ENCODE peak calls at places on chromosomes 6 and 20, in ten cellular contexts. One of them, this sample, is unnamed.

GRCh38 chr6:41736207-41736710 is 851 bp upstream of the TFEB start:
- DNase-seq in NCI-H187: no peak
- DNase-seq in IMR-90: no peak
- DNase-seq in iris pigment epithelial cell: no peak
- DNase-seq in heart left ventricle: no peak
- DNase-seq in NCI-H226: no peak
- DNase-seq in CD8-positive, alpha-beta memory T cell: no peak
- DNase-seq in effector memory CD4-positive, alpha-beta T cell: no peak
- DNase-seq in HT-29: no peak
- DNase-seq in cerebellum: no peak
- DNase-seq in this sample: no peak

GRCh38 chr20:38245753-38246152 is 14.8 kb downstream of the KIAA1755 start:
- DNase-seq in heart left ventricle: peak
- DNase-seq in iris pigment epithelial cell: no peak
- DNase-seq in effector memory CD4-positive, alpha-beta T cell: no peak
- DNase-seq in cerebellum: no peak
- DNase-seq in NCI-H187: no peak
- DNase-seq in NCI-H226: no peak
- DNase-seq in IMR-90: no peak
- DNase-seq in HT-29: no peak
- DNase-seq in CD8-positive, alpha-beta memory T cell: no peak
- DNase-seq in this sample: no peak

GRCh38 chr20:53384392-53384791 is 209.2 kb downstream of the ZNF217 start:
- DNase-seq in cerebellum: no peak
- DNase-seq in CD8-positive, alpha-beta memory T cell: no peak
- DNase-seq in NCI-H226: no peak
- DNase-seq in NCI-H187: no peak
- DNase-seq in IMR-90: no peak
- DNase-seq in HT-29: no peak
- DNase-seq in iris pigment epithelial cell: no peak
- DNase-seq in effector memory CD4-positive, alpha-beta T cell: no peak
- DNase-seq in heart left ventricle: no peak
- DNase-seq in this sample: no peak

GRCh38 chr6:20707166-20707485 is 172.9 kb downstream of the CDKAL1 start:
- DNase-seq in CD8-positive, alpha-beta memory T cell: no peak
- DNase-seq in NCI-H187: no peak
- DNase-seq in heart left ventricle: no peak
- DNase-seq in cerebellum: no peak
- DNase-seq in NCI-H226: peak
- DNase-seq in IMR-90: no peak
- DNase-seq in iris pigment epithelial cell: no peak
- DNase-seq in HT-29: peak
- DNase-seq in effector memory CD4-positive, alpha-beta T cell: no peak
- DNase-seq in this sample: no peak

GRCh38 chr6:87731818-87732661 is 30.0 kb upstream of the AKIRIN2 start:
- DNase-seq in CD8-positive, alpha-beta memory T cell: peak
- DNase-seq in NCI-H187: peak
- DNase-seq in NCI-H226: peak
- DNase-seq in effector memory CD4-positive, alpha-beta T cell: peak
- DNase-seq in HT-29: peak
- DNase-seq in heart left ventricle: peak
- DNase-seq in cerebellum: peak
- DNase-seq in iris pigment epithelial cell: peak
- DNase-seq in IMR-90: peak
- DNase-seq in this sample: no peak

GRCh38 chr6:138987299-138987642 is 782 bp downstream of the REPS1 start:
- DNase-seq in HT-29: no peak
- DNase-seq in effector memory CD4-positive, alpha-beta T cell: no peak
- DNase-seq in NCI-H187: no peak
- DNase-seq in cerebellum: no peak
- DNase-seq in heart left ventricle: peak
- DNase-seq in iris pigment epithelial cell: no peak
- DNase-seq in CD8-positive, alpha-beta memory T cell: peak
- DNase-seq in IMR-90: no peak
- DNase-seq in NCI-H226: no peak
- DNase-seq in this sample: no peak

GRCh38 chr6:56954389-56955170 is at the start of gene BEND6:
- DNase-seq in CD8-positive, alpha-beta memory T cell: peak
- DNase-seq in heart left ventricle: peak
- DNase-seq in NCI-H187: no peak
- DNase-seq in effector memory CD4-positive, alpha-beta T cell: no peak
- DNase-seq in HT-29: no peak
- DNase-seq in iris pigment epithelial cell: peak
- DNase-seq in IMR-90: peak
- DNase-seq in NCI-H226: peak
- DNase-seq in cerebellum: peak
- DNase-seq in this sample: peak

GRCh38 chr20:62642666-62643520 is 590 bp downstream of the SLCO4A1 start:
- DNase-seq in NCI-H226: no peak
- DNase-seq in cerebellum: peak
- DNase-seq in HT-29: peak
- DNase-seq in NCI-H187: no peak
- DNase-seq in IMR-90: peak
- DNase-seq in iris pigment epithelial cell: peak
- DNase-seq in CD8-positive, alpha-beta memory T cell: peak
- DNase-seq in heart left ventricle: peak
- DNase-seq in effector memory CD4-positive, alpha-beta T cell: peak
- DNase-seq in this sample: peak

GRCh38 chr6:170347091-170347490 is 40.5 kb downstream of the FAM120B start:
- DNase-seq in IMR-90: peak
- DNase-seq in HT-29: no peak
- DNase-seq in effector memory CD4-positive, alpha-beta T cell: no peak
- DNase-seq in NCI-H187: no peak
- DNase-seq in NCI-H226: no peak
- DNase-seq in CD8-positive, alpha-beta memory T cell: no peak
- DNase-seq in cerebellum: no peak
- DNase-seq in iris pigment epithelial cell: peak
- DNase-seq in heart left ventricle: no peak
- DNase-seq in this sample: no peak

GRCh38 chr6:62528894-62529526 is 243.0 kb upstream of the KHDRBS2 start:
- DNase-seq in IMR-90: no peak
- DNase-seq in effector memory CD4-positive, alpha-beta T cell: no peak
- DNase-seq in heart left ventricle: no peak
- DNase-seq in iris pigment epithelial cell: no peak
- DNase-seq in cerebellum: no peak
- DNase-seq in HT-29: no peak
- DNase-seq in NCI-H187: no peak
- DNase-seq in CD8-positive, alpha-beta memory T cell: no peak
- DNase-seq in NCI-H226: no peak
- DNase-seq in this sample: no peak

GRCh38 chr6:138311268-138311667 is 66.4 kb upstream of the SMIM28 start:
- DNase-seq in cerebellum: no peak
- DNase-seq in CD8-positive, alpha-beta memory T cell: no peak
- DNase-seq in NCI-H226: no peak
- DNase-seq in effector memory CD4-positive, alpha-beta T cell: no peak
- DNase-seq in heart left ventricle: no peak
- DNase-seq in NCI-H187: no peak
- DNase-seq in iris pigment epithelial cell: no peak
- DNase-seq in HT-29: no peak
- DNase-seq in IMR-90: no peak
- DNase-seq in this sample: no peak

GRCh38 chr6:168089186-168090063 is 10.4 kb upstream of the FRMD1 start:
- DNase-seq in cerebellum: no peak
- DNase-seq in NCI-H226: no peak
- DNase-seq in effector memory CD4-positive, alpha-beta T cell: no peak
- DNase-seq in IMR-90: no peak
- DNase-seq in iris pigment epithelial cell: no peak
- DNase-seq in NCI-H187: no peak
- DNase-seq in HT-29: no peak
- DNase-seq in CD8-positive, alpha-beta memory T cell: peak
- DNase-seq in heart left ventricle: no peak
- DNase-seq in this sample: no peak

GRCh38 chr20:62413025-62413580 is 6.0 kb upstream of the CABLES2 start:
- DNase-seq in IMR-90: no peak
- DNase-seq in HT-29: peak
- DNase-seq in CD8-positive, alpha-beta memory T cell: no peak
- DNase-seq in heart left ventricle: no peak
- DNase-seq in cerebellum: no peak
- DNase-seq in NCI-H226: no peak
- DNase-seq in NCI-H187: no peak
- DNase-seq in effector memory CD4-positive, alpha-beta T cell: no peak
- DNase-seq in iris pigment epithelial cell: no peak
- DNase-seq in this sample: no peak

GRCh38 chr20:54726687-54727086 is 251.3 kb downstream of the DOK5 start:
- DNase-seq in NCI-H187: no peak
- DNase-seq in cerebellum: no peak
- DNase-seq in iris pigment epithelial cell: no peak
- DNase-seq in effector memory CD4-positive, alpha-beta T cell: no peak
- DNase-seq in IMR-90: no peak
- DNase-seq in NCI-H226: no peak
- DNase-seq in HT-29: peak
- DNase-seq in CD8-positive, alpha-beta memory T cell: no peak
- DNase-seq in heart left ventricle: no peak
- DNase-seq in this sample: no peak

GRCh38 chr6:109595998-109596397 is 95.0 kb downstream of the AK9 start:
- DNase-seq in NCI-H187: no peak
- DNase-seq in NCI-H226: peak
- DNase-seq in cerebellum: no peak
- DNase-seq in iris pigment epithelial cell: peak
- DNase-seq in effector memory CD4-positive, alpha-beta T cell: no peak
- DNase-seq in IMR-90: peak
- DNase-seq in HT-29: peak
- DNase-seq in CD8-positive, alpha-beta memory T cell: no peak
- DNase-seq in heart left ventricle: no peak
- DNase-seq in this sample: no peak

GRCh38 chr6:57207141-57207540 is 15.0 kb downstream of the RAB23 start:
- DNase-seq in heart left ventricle: no peak
- DNase-seq in effector memory CD4-positive, alpha-beta T cell: no peak
- DNase-seq in NCI-H226: peak
- DNase-seq in cerebellum: no peak
- DNase-seq in HT-29: no peak
- DNase-seq in NCI-H187: no peak
- DNase-seq in IMR-90: peak
- DNase-seq in CD8-positive, alpha-beta memory T cell: no peak
- DNase-seq in iris pigment epithelial cell: peak
- DNase-seq in this sample: no peak

GRCh38 chr20:381581-382290 is 1.2 kb downstream of the TRIB3 start:
- DNase-seq in IMR-90: peak
- DNase-seq in HT-29: peak
- DNase-seq in NCI-H187: no peak
- DNase-seq in effector memory CD4-positive, alpha-beta T cell: peak
- DNase-seq in cerebellum: peak
- DNase-seq in iris pigment epithelial cell: peak
- DNase-seq in CD8-positive, alpha-beta memory T cell: peak
- DNase-seq in heart left ventricle: peak
- DNase-seq in NCI-H226: peak
- DNase-seq in this sample: peak

GRCh38 chr6:53464483-53464882 is 80.4 kb downstream of the GCLC start:
- DNase-seq in iris pigment epithelial cell: no peak
- DNase-seq in NCI-H187: no peak
- DNase-seq in HT-29: no peak
- DNase-seq in NCI-H226: no peak
- DNase-seq in CD8-positive, alpha-beta memory T cell: no peak
- DNase-seq in heart left ventricle: no peak
- DNase-seq in cerebellum: no peak
- DNase-seq in IMR-90: no peak
- DNase-seq in effector memory CD4-positive, alpha-beta T cell: no peak
- DNase-seq in this sample: no peak

GRCh38 chr6:28218312-28219248 is 6.5 kb upstream of the ZSCAN9 start:
- DNase-seq in iris pigment epithelial cell: peak
- DNase-seq in effector memory CD4-positive, alpha-beta T cell: no peak
- DNase-seq in heart left ventricle: peak
- DNase-seq in cerebellum: peak
- DNase-seq in IMR-90: peak
- DNase-seq in HT-29: peak
- DNase-seq in CD8-positive, alpha-beta memory T cell: peak
- DNase-seq in NCI-H226: no peak
- DNase-seq in NCI-H187: peak
- DNase-seq in this sample: peak

GRCh38 chr6:139967497-139967896 is 593.0 kb upstream of the CITED2 start:
- DNase-seq in CD8-positive, alpha-beta memory T cell: no peak
- DNase-seq in IMR-90: peak
- DNase-seq in heart left ventricle: no peak
- DNase-seq in NCI-H187: no peak
- DNase-seq in effector memory CD4-positive, alpha-beta T cell: no peak
- DNase-seq in cerebellum: no peak
- DNase-seq in iris pigment epithelial cell: peak
- DNase-seq in NCI-H226: no peak
- DNase-seq in HT-29: no peak
- DNase-seq in this sample: no peak

GRCh38 chr20:17875981-17876385 is 92.6 kb downstream of the SNX5 start:
- DNase-seq in effector memory CD4-positive, alpha-beta T cell: no peak
- DNase-seq in HT-29: no peak
- DNase-seq in heart left ventricle: no peak
- DNase-seq in cerebellum: no peak
- DNase-seq in CD8-positive, alpha-beta memory T cell: no peak
- DNase-seq in IMR-90: no peak
- DNase-seq in iris pigment epithelial cell: no peak
- DNase-seq in NCI-H226: no peak
- DNase-seq in NCI-H187: no peak
- DNase-seq in this sample: no peak

GRCh38 chr20:36830791-36831691 is 44.9 kb upstream of the TLDC2 start:
- DNase-seq in cerebellum: peak
- DNase-seq in HT-29: peak
- DNase-seq in IMR-90: peak
- DNase-seq in CD8-positive, alpha-beta memory T cell: no peak
- DNase-seq in NCI-H187: no peak
- DNase-seq in iris pigment epithelial cell: peak
- DNase-seq in heart left ventricle: peak
- DNase-seq in NCI-H226: no peak
- DNase-seq in effector memory CD4-positive, alpha-beta T cell: no peak
- DNase-seq in this sample: no peak

GRCh38 chr6:31882344-31882743 is 3.5 kb upstream of the SLC44A4 start:
- DNase-seq in effector memory CD4-positive, alpha-beta T cell: no peak
- DNase-seq in cerebellum: peak
- DNase-seq in IMR-90: peak
- DNase-seq in NCI-H226: no peak
- DNase-seq in heart left ventricle: no peak
- DNase-seq in HT-29: no peak
- DNase-seq in NCI-H187: no peak
- DNase-seq in iris pigment epithelial cell: peak
- DNase-seq in CD8-positive, alpha-beta memory T cell: no peak
- DNase-seq in this sample: no peak

GRCh38 chr6:72175936-72176335 is 289.6 kb downstream of the RIMS1 start:
- DNase-seq in HT-29: no peak
- DNase-seq in cerebellum: no peak
- DNase-seq in IMR-90: peak
- DNase-seq in CD8-positive, alpha-beta memory T cell: no peak
- DNase-seq in NCI-H187: no peak
- DNase-seq in effector memory CD4-positive, alpha-beta T cell: no peak
- DNase-seq in NCI-H226: peak
- DNase-seq in iris pigment epithelial cell: peak
- DNase-seq in heart left ventricle: no peak
- DNase-seq in this sample: no peak

GRCh38 chr6:43977404-43978111 is 149.7 kb downstream of the MRPL14 start:
- DNase-seq in IMR-90: no peak
- DNase-seq in heart left ventricle: no peak
- DNase-seq in NCI-H226: no peak
- DNase-seq in NCI-H187: no peak
- DNase-seq in cerebellum: no peak
- DNase-seq in iris pigment epithelial cell: no peak
- DNase-seq in effector memory CD4-positive, alpha-beta T cell: no peak
- DNase-seq in HT-29: no peak
- DNase-seq in CD8-positive, alpha-beta memory T cell: no peak
- DNase-seq in this sample: no peak

GRCh38 chr20:5078399-5078958 is 41.3 kb downstream of the PCNA start:
- DNase-seq in effector memory CD4-positive, alpha-beta T cell: peak
- DNase-seq in HT-29: peak
- DNase-seq in NCI-H226: no peak
- DNase-seq in IMR-90: peak
- DNase-seq in cerebellum: no peak
- DNase-seq in heart left ventricle: peak
- DNase-seq in NCI-H187: peak
- DNase-seq in iris pigment epithelial cell: peak
- DNase-seq in CD8-positive, alpha-beta memory T cell: peak
- DNase-seq in this sample: peak

GRCh38 chr6:35391240-35391968 is 49.0 kb downstream of the PPARD start:
- DNase-seq in heart left ventricle: no peak
- DNase-seq in NCI-H226: peak
- DNase-seq in cerebellum: no peak
- DNase-seq in IMR-90: peak
- DNase-seq in NCI-H187: no peak
- DNase-seq in CD8-positive, alpha-beta memory T cell: no peak
- DNase-seq in HT-29: peak
- DNase-seq in effector memory CD4-positive, alpha-beta T cell: no peak
- DNase-seq in iris pigment epithelial cell: peak
- DNase-seq in this sample: no peak

GRCh38 chr20:853406-853996 is 20.0 kb downstream of the FAM110A start:
- DNase-seq in CD8-positive, alpha-beta memory T cell: no peak
- DNase-seq in NCI-H187: no peak
- DNase-seq in HT-29: no peak
- DNase-seq in heart left ventricle: no peak
- DNase-seq in NCI-H226: no peak
- DNase-seq in IMR-90: no peak
- DNase-seq in iris pigment epithelial cell: no peak
- DNase-seq in effector memory CD4-positive, alpha-beta T cell: no peak
- DNase-seq in cerebellum: no peak
- DNase-seq in this sample: no peak